ENCODE peak calls at places on chromosomes 7 and 10, in four cellular contexts. S is transverse colon, C is IMR-90, W is vagina. P is an unnamed sample.

GRCh38 chr10:27558612-27559020 is 54.5 kb downstream of the RAB18 start:
- DNase-seq in S (peak; percentile 58), W (no peak), C (peak; percentile 55), P (peak; percentile 62)

GRCh38 chr10:27020243-27020642 is 80.1 kb downstream of the ANKRD26 start:
- DNase-seq in C (no peak), S (no peak), W (no peak), P (no peak)

GRCh38 chr10:30625110-30625509 is 4.4 kb downstream of the LYZL2 start:
- DNase-seq in C (peak; percentile 60), W (no peak), S (no peak), P (no peak)

GRCh38 chr10:58479016-58479415 is 33.7 kb upstream of the BICC1 start:
- DNase-seq in S (no peak), W (no peak), C (no peak), P (no peak)

GRCh38 chr7:25025218-25025671 is 45.3 kb upstream of the OSBPL3 start:
- DNase-seq in S (no peak), W (no peak), C (peak; percentile 94), P (no peak)

GRCh38 chr10:13049774-13050420 is 48.4 kb upstream of the CCDC3 start:
- DNase-seq in W (no peak), S (no peak), C (no peak), P (no peak)

GRCh38 chr7:39670052-39670451 is 46.7 kb downstream of the RALA start:
- DNase-seq in S (no peak), C (no peak), W (no peak), P (no peak)

GRCh38 chr10:72088879-72089585 is 681 bp upstream of the SPOCK2 start:
- DNase-seq in S (no peak), W (no peak), C (no peak), P (no peak)

GRCh38 chr7:100556541-100556940 is 17.2 kb downstream of the SAP25 start:
- DNase-seq in C (peak; percentile 58), W (no peak), S (no peak), P (no peak)

GRCh38 chr10:22681301-22681700 is 33.1 kb downstream of the PIP4K2A start:
- DNase-seq in S (no peak), W (no peak), C (no peak), P (no peak)

GRCh38 chr7:55052081-55052480 is 33.3 kb downstream of the EGFR start:
- DNase-seq in C (peak; percentile 96), S (no peak), W (no peak), P (no peak)

GRCh38 chr7:99219185-99219767 is 11.4 kb upstream of the KPNA7 start:
- DNase-seq in C (no peak), W (no peak), S (peak; percentile 50), P (no peak)

GRCh38 chr10:129956902-129957673 is 7.0 kb downstream of the EBF3 start:
- DNase-seq in C (no peak), W (no peak), S (no peak), P (no peak)

GRCh38 chr7:102129636-102130370 is 156.9 kb upstream of the SH2B2 start:
- DNase-seq in C (no peak), S (no peak), W (no peak), P (no peak)

GRCh38 chr10:52940921-52941320 is 168.3 kb upstream of the MBL2 start:
- DNase-seq in C (no peak), W (no peak), S (no peak), P (no peak)

GRCh38 chr10:44857363-44858016 is 53.6 kb upstream of the TMEM72 start:
- DNase-seq in W (no peak), S (peak; percentile 51), C (peak; percentile 84), P (no peak)

GRCh38 chr10:130412317-130412716 is 276.1 kb downstream of the GLRX3 start:
- DNase-seq in W (peak; percentile 52), S (no peak), C (no peak), P (no peak)

GRCh38 chr7:77222819-77223218 is 23.2 kb upstream of the FGL2 start:
- DNase-seq in W (no peak), C (no peak), S (no peak), P (no peak)

GRCh38 chr7:144862612-144863319 is 26.9 kb upstream of the TPK1 start:
- DNase-seq in W (no peak), S (no peak), C (no peak), P (no peak)

GRCh38 chr10:12405342-12406320 is 56.3 kb downstream of the CAMK1D start:
- DNase-seq in C (peak; percentile 35), W (no peak), S (no peak), P (no peak)

GRCh38 chr10:132136097-132136521 is 50.6 kb upstream of the DPYSL4 start:
- DNase-seq in S (no peak), W (no peak), C (no peak), P (no peak)

GRCh38 chr10:74786126-74786525 is 40.3 kb upstream of the KAT6B start:
- DNase-seq in C (peak; percentile 15), S (no peak), W (no peak), P (no peak)

GRCh38 chr7:77199008-77199966 is at the start of gene FGL2:
- DNase-seq in C (peak; percentile 67), W (no peak), S (peak; percentile 75), P (peak; percentile 59)

GRCh38 chr7:112050205-112050881 is 155.9 kb downstream of the DOCK4 start:
- DNase-seq in C (no peak), W (no peak), S (no peak), P (no peak)

GRCh38 chr7:146731185-146731584 is 614.6 kb downstream of the CNTNAP2 start:
- DNase-seq in C (no peak), S (no peak), W (no peak), P (no peak)

GRCh38 chr7:158157460-158157859 is 430.2 kb downstream of the PTPRN2 start:
- DNase-seq in C (no peak), S (no peak), W (no peak), P (no peak)

GRCh38 chr7:73557397-73558257 is at the start of gene BCL7B:
- DNase-seq in W (no peak), C (peak; percentile 47), S (peak; percentile 80), P (peak; percentile 80)

GRCh38 chr7:157771-158251 is 34.6 kb upstream of the FAM20C start:
- DNase-seq in S (no peak), W (no peak), C (no peak), P (no peak)

DNA sequence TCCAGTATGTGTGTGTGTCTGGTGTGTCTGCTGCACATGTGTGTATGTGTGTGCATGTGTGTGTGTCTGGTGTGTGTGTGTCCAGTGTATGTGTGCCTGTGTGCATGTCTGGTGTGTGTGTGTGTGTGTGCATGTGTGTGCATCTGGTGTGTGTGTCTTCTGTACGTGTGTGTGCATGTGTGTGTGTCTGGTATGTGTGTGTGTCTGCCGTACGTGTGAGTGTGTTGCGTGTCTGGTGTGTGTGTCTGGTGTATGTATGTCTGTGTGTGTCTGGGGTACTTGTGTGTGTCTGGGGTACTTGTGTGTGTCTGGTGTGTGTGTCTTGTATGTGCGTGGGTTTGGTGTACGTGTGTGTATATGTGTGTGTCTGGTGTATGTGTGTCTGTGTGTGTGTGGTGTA is 289.1 kb upstream of the SHH start:
- DNase-seq in S (no peak), C (no peak), W (no peak), P (no peak)
- TF ChIP-seq POLR2A in S (no peak), C (no peak), W (no peak), P (no peak)

GRCh38 chr10:9215121-9215520 is 1160.6 kb downstream of the GATA3 start:
- DNase-seq in C (no peak), W (no peak), S (no peak), P (no peak)

GRCh38 chr10:9209105-9209798 is 1154.8 kb downstream of the GATA3 start:
- DNase-seq in S (peak; percentile 53), C (peak; percentile 60), W (no peak), P (peak; percentile 66)

GRCh38 chr10:9214618-9215017 is 1160.1 kb downstream of the GATA3 start:
- DNase-seq in C (no peak), S (no peak), W (no peak), P (no peak)

GRCh38 chr10:9205558-9205957 is 1151.1 kb downstream of the GATA3 start:
- DNase-seq in W (no peak), C (no peak), S (no peak), P (no peak)

DNA sequence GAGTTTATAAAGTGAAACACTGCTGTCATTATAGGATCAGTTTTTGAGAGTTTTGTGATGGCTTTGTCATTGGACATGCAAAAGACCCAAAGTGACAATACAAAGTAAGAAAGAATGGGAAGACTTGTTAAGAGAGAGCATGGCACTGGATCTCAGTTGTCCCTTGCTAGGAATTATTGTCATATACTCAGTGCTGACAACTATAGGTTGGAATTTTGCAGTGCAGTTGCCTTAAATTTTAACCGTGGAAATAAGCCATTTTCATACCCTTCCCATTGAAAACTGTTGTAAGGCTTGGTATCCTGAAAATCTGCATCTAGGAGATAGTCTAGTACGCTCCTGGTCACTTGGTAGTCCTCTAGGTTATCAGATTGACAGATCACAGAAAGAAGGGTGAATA is 1156.7 kb downstream of the GATA3 start:
- DNase-seq in C (peak; percentile 8), S (no peak), W (no peak), P (no peak)
- TF ChIP-seq CTCF in C (peak; percentile 48), S (no peak), W (no peak), P (peak; percentile 27)

DNA sequence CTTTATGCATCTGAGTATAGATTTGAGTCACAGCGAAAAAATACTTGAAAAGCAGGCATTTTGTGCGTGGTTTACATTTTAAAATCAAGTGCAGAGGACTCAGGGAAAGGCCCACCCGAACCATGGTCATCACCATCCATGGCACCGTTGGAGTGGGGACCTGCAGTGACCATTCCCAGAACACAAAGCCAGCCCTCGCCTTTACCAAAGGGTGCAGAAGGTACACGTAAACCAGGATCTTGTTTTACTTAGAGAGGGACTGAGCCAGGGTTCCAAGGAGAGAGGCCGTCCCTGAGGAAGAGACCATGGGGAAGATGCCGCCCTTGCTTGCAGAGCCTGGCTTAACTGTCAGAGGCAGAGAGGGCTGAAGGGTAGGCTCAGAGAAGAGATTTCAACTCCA is 12.0 kb upstream of the CNPY1 start:
- DNase-seq in W (no peak), C (no peak), S (no peak), P (no peak)
- TF ChIP-seq POLR2A in W (no peak), C (no peak), S (no peak), P (no peak)

DNA sequence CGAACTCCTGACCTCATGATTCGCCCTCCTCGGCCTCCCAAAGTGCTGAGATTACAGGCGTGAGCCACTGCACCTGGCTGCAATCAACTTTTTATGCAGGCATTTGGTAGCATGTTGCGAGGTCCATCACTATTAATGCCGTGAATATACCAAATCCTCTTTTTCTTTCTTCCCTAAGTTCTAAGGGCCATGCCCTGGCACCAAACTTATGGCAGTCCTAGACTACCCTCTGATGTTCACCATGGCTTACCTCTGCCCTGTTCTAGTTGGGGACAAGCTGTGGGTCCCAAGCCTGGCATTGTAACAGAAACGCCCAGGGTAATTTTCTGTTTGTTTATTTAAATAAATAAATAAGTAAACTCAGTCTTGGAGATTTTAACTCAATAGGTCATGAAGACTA is 13.3 kb downstream of the PRSS2 start:
- DNase-seq in C (no peak), S (no peak), W (no peak), P (no peak)
- TF ChIP-seq CTCF in C (no peak), S (no peak), W (no peak), P (no peak)

GRCh38 chr10:102743588-102744373 is at the start of gene WBP1L:
- DNase-seq in S (peak; percentile 98), C (peak; percentile 99), W (peak; percentile 99), P (peak; percentile 95)
- TF ChIP-seq POLR2A in S (peak; percentile 96), C (peak; percentile 79), W (no peak), P (peak; percentile 82)